ENCODE peak calls at places on chromosomes 16 and 17, in seven cellular contexts. Q, P, L, U, C, W and B are unnamed samples.

GRCh38 chr17:45131616-45132301 is 556 bp downstream of the PLCD3 start:
- DNase-seq in Q (peak), P (no peak), L (peak), U (no peak), C (no peak), W (no peak), B (no peak)

GRCh38 chr16:75617121-75617520 is 6.0 kb downstream of the ADAT1 start:
- DNase-seq in Q (no peak), P (no peak), L (no peak), U (no peak), C (no peak), W (no peak), B (no peak)

GRCh38 chr17:4006165-4006589 is 41.9 kb upstream of the ATP2A3 start:
- DNase-seq in Q (no peak), P (no peak), L (no peak), U (no peak), C (no peak), W (no peak), B (no peak)

GRCh38 chr17:36849871-36850348 is 87.4 kb upstream of the LHX1 start:
- DNase-seq in Q (peak), P (peak), L (no peak), U (peak), C (no peak), W (no peak), B (no peak)

GRCh38 chr17:71689782-71690181 is 431.0 kb upstream of the SOX9 start:
- DNase-seq in Q (no peak), P (no peak), L (no peak), U (no peak), C (no peak), W (no peak), B (no peak)

GRCh38 chr17:55601874-55602364 is 90.7 kb upstream of the SMIM36 start:
- DNase-seq in Q (peak), P (peak), L (peak), U (no peak), C (peak), W (peak), B (peak)

GRCh38 chr17:32349503-32349853 is 479 bp upstream of the ZNF207 start:
- DNase-seq in Q (no peak), P (no peak), L (peak), U (no peak), C (no peak), W (no peak), B (no peak)

GRCh38 chr17:81459864-81460263 is 52.7 kb downstream of the ACTG1 start:
- DNase-seq in Q (no peak), P (no peak), L (no peak), U (no peak), C (no peak), W (no peak), B (no peak)

GRCh38 chr16:67594256-67594915 is 32.1 kb downstream of the CTCF start:
- DNase-seq in Q (no peak), P (no peak), L (no peak), U (no peak), C (no peak), W (no peak), B (no peak)

GRCh38 chr16:66517586-66518263 is 32.2 kb downstream of the TK2 start:
- DNase-seq in Q (no peak), P (no peak), L (no peak), U (no peak), C (no peak), W (no peak), B (no peak)

GRCh38 chr17:31427684-31428083 is 36.2 kb downstream of the RAB11FIP4 start:
- DNase-seq in Q (no peak), P (no peak), L (no peak), U (no peak), C (no peak), W (no peak), B (no peak)

GRCh38 chr16:82049484-82049883 is 14.4 kb downstream of the HSD17B2 start:
- DNase-seq in Q (no peak), P (no peak), L (no peak), U (no peak), C (no peak), W (no peak), B (no peak)

GRCh38 chr17:51955245-51955644 is 203.3 kb downstream of the CA10 start:
- DNase-seq in Q (no peak), P (no peak), L (no peak), U (no peak), C (no peak), W (no peak), B (no peak)

DNA sequence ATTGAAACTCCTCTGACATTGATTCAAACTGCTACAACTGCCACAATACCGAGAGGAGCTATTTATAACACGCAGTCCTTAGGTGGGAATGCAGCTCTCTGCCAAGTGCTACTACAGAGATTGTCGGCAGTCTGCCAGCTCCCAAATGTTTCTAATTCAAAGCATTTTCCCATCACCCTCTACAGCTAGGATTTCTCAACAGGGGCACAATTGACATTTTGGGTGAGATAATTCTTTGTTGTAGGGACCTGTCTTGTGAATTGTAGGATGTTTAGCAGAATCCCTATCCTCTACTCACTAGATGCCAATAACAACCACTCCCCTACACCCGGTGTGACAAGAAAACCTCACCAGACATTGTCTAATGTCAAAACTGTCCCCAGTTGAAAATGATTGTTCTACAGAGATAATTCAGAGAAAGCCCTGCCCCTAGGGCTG is 7.8 kb upstream of the N4BP1 start:
- DNase-seq in Q (no peak), P (no peak), L (no peak), U (no peak), C (no peak), W (no peak), B (no peak)
- TF ChIP-seq JUND in Q (no peak), P (no peak), L (no peak), U (no peak), C (no peak), W (no peak), B (no peak)

DNA sequence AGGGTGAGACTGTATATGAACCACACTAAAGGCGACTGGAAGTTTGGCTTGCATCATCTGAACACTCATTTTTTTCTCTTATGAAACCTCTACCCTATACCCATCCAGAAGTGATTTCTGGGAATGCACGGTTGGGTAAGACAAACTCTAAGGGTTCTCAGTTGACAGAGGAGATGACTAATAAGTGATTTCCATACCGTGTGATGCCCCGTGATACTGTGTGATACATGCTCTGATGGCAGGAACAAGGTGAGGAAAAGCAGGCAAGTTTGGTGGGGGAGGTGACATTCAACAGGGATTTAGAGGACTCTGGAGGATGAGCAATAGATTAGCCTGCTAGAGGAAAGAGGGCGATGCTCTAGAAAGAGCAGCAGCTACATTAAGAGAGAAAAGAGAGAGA is 156.4 kb upstream of the CCL2 start:
- DNase-seq in Q (no peak), P (no peak), L (no peak), U (no peak), C (no peak), W (no peak), B (no peak)
- TF ChIP-seq JUND in Q (no peak), P (no peak), L (no peak), U (no peak), C (no peak), W (no peak), B (no peak)

DNA sequence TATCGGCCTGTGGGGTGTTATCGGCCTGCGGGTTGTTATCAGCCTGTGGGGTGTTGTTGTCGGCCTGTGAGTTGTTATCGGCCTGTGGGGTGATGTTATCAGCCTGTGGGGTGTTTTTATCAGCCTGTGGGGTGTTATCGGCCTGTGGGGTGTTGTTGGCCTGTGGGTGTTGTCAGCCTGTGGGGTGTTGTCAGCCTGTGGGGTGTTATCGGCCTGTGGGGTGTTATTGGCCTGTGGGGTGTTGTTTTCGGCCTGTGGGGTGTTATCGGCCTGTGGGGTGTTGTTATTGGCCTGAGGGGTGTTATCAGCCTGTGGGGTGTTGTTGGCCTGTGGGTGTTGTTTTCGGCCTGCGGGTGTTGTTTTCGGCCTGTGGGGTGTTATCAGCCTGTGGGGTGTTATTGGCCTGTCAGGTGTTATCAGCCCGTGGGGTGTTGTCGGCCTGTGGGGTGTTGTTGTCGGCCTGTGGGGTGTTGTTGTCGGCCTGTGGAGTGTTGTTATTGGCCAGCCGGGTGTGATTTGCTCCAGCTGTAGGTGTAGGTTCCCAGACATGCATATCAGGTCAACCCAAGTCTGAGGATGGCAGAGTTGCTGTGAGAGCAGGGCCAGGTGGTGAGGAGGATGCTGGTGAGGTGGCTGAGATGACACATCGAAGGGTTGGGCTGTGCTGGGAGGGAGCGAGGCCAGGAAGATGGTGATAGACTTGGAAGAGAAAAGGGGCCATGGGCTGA is 7.1 kb downstream of the TRARG1 start:
- DNase-seq in Q (no peak), P (no peak), L (no peak), U (no peak), C (no peak), W (no peak), B (no peak)
- TF ChIP-seq JUND in Q (no peak), P (no peak), L (no peak), U (no peak), C (no peak), W (no peak), B (no peak)

DNA sequence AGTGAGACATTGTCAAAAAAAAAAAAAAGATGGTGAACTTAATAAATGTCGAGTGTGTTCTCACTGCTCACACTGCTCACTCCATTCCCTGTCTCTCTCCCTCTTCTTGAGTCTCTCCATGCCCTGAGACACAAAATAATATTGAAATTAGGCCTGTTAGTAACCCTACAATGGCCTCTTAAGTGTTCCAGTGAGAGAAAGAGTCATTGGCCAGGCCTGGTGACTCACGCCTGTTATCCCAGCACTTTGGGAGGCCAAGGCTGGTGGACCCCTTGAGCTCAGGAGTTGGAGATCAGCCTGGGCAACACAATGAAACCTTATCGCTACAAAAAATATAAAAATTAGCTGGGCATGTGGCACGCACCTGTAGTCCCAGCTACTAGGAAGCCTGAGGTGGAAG is 16.2 kb upstream of the CSF3 start:
- DNase-seq in Q (no peak), P (no peak), L (no peak), U (no peak), C (no peak), W (no peak), B (no peak)
- TF ChIP-seq JUND in Q (no peak), P (no peak), L (no peak), U (no peak), C (no peak), W (no peak), B (no peak)